ENCODE peak calls at places on chromosomes 12 and 14, in seven cellular contexts. P, D, R, O, E, K and N are unnamed samples.

GRCh38 chr12:5333096-5333495 is 98.8 kb upstream of the NTF3 start:
- DNase-seq in P (no peak), D (no peak), R (no peak), O (no peak), E (no peak), K (no peak), N (no peak)

GRCh38 chr12:66674495-66675122 is 4.3 kb downstream of the GRIP1 start:
- DNase-seq in P (no peak), D (no peak), R (no peak), O (no peak), E (no peak), K (no peak), N (no peak)

GRCh38 chr12:111841236-111841749 is 735 bp upstream of the MAPKAPK5 start:
- DNase-seq in P (no peak), D (no peak), R (no peak), O (no peak), E (no peak), K (no peak), N (peak)

GRCh38 chr12:93174048-93174447 is 203.7 kb upstream of the NUDT4 start:
- DNase-seq in P (no peak), D (no peak), R (no peak), O (no peak), E (no peak), K (no peak), N (no peak)

GRCh38 chr12:17802657-17803641 is 287.0 kb downstream of the RERGL start:
- DNase-seq in P (no peak), D (no peak), R (no peak), O (no peak), E (no peak), K (peak), N (no peak)

GRCh38 chr14:34330846-34331245 is 131.2 kb downstream of the SPTSSA start:
- DNase-seq in P (no peak), D (no peak), R (no peak), O (no peak), E (no peak), K (no peak), N (no peak)

GRCh38 chr12:67520611-67521010 is 127.9 kb upstream of the DYRK2 start:
- DNase-seq in P (no peak), D (no peak), R (no peak), O (no peak), E (no peak), K (no peak), N (no peak)

GRCh38 chr14:61876362-61877049 is 114.3 kb downstream of the SNAPC1 start:
- DNase-seq in P (no peak), D (no peak), R (no peak), O (no peak), E (no peak), K (no peak), N (no peak)

GRCh38 chr12:15205341-15206010 is 15.7 kb downstream of the RERG start:
- DNase-seq in P (no peak), D (no peak), R (no peak), O (no peak), E (no peak), K (no peak), N (no peak)

GRCh38 chr12:62215506-62215905 is 44.7 kb upstream of the USP15 start:
- DNase-seq in P (no peak), D (no peak), R (no peak), O (no peak), E (no peak), K (no peak), N (no peak)

GRCh38 chr14:104788873-104789663 is 6.5 kb downstream of the AKT1 start:
- DNase-seq in P (no peak), D (no peak), R (no peak), O (no peak), E (no peak), K (no peak), N (no peak)

GRCh38 chr14:95829321-95829720 is 47.3 kb upstream of the TUNAR start:
- DNase-seq in P (no peak), D (no peak), R (no peak), O (no peak), E (no peak), K (no peak), N (no peak)

GRCh38 chr14:23181946-23182345 is 1.5 kb downstream of the SLC7A8 start:
- DNase-seq in P (no peak), D (no peak), R (no peak), O (no peak), E (no peak), K (peak), N (no peak)
- TF ChIP-seq REST in P (no peak), D (no peak), R (no peak), O (no peak), E (no peak), K (no peak), N (no peak)

GRCh38 chr14:70907996-70908917 is 998 bp downstream of the PCNX1 start:
- DNase-seq in P (no peak), D (peak), R (no peak), O (peak), E (no peak), K (peak), N (no peak)
- TF ChIP-seq REST in P (no peak), D (no peak), R (no peak), O (no peak), E (no peak), K (no peak), N (no peak)

GRCh38 chr12:104604070-104604994 is 147.6 kb downstream of the CHST11 start:
- DNase-seq in P (peak), D (peak), R (peak), O (no peak), E (peak), K (peak), N (no peak)
- TF ChIP-seq REST in P (no peak), D (no peak), R (no peak), O (no peak), E (no peak), K (no peak), N (no peak)

GRCh38 chr12:8120072-8120713 is 3.2 kb upstream of the CLEC4A start:
- DNase-seq in P (no peak), D (no peak), R (no peak), O (no peak), E (no peak), K (peak), N (no peak)
- TF ChIP-seq REST in P (no peak), D (no peak), R (no peak), O (no peak), E (no peak), K (no peak), N (no peak)